ENCODE peak calls at places on chromosomes 1 and 21, in seven cellular contexts. P is frontal cortex, M is COR-L47, Z is uterus, C is left colon, T is spleen, I is NCI-H1092. X is an unnamed sample.

GRCh38 chr1:24931481-24932221 is 1.6 kb upstream of the RUNX3 start:
- DNase-seq in P (no peak), M (no peak), Z (no peak), C (no peak), T (peak), I (no peak), X (no peak)

GRCh38 chr1:94117250-94117851 is 3.6 kb downstream of the ABCA4 start:
- DNase-seq in P (no peak), M (no peak), Z (no peak), C (no peak), T (peak), I (no peak), X (no peak)

GRCh38 chr1:119779869-119780356 is 11.2 kb upstream of the HMGCS2 start:
- DNase-seq in P (no peak), M (no peak), Z (peak), C (peak), T (no peak), I (no peak), X (no peak)

GRCh38 chr1:32500387-32501209 is 35.7 kb downstream of the ZBTB8B start:
- DNase-seq in P (peak), M (peak), Z (peak), C (peak), T (peak), I (peak), X (peak)

GRCh38 chr21:29258626-29259335 is 39.9 kb upstream of the BACH1 start:
- DNase-seq in P (no peak), M (no peak), Z (no peak), C (no peak), T (no peak), I (no peak), X (no peak)

GRCh38 chr1:225946082-225946620 is 5.1 kb upstream of the LEFTY2 start:
- DNase-seq in P (no peak), M (no peak), Z (no peak), C (no peak), T (peak), I (no peak), X (no peak)

GRCh38 chr1:228087771-228088251 is 5.3 kb downstream of the ARF1 start:
- DNase-seq in P (no peak), M (no peak), Z (no peak), C (no peak), T (peak), I (no peak), X (peak)

GRCh38 chr1:36128126-36128904 is 3.3 kb upstream of the COL8A2 start:
- DNase-seq in P (no peak), M (no peak), Z (no peak), C (no peak), T (no peak), I (no peak), X (no peak)

GRCh38 chr1:115674011-115674410 is 32.2 kb downstream of the VANGL1 start:
- DNase-seq in P (no peak), M (no peak), Z (no peak), C (no peak), T (no peak), I (no peak), X (no peak)

GRCh38 chr1:154859786-154860153 is 10.3 kb downstream of the KCNN3 start:
- DNase-seq in P (no peak), M (no peak), Z (no peak), C (no peak), T (no peak), I (no peak), X (no peak)

GRCh38 chr1:9886063-9886742 is 23.9 kb downstream of the CTNNBIP1 start:
- DNase-seq in P (no peak), M (no peak), Z (no peak), C (no peak), T (no peak), I (no peak), X (peak)